ENCODE peak calls at places on chromosome 18, in five cellular contexts. One of them, this sample, is unnamed.

GRCh38 chr18:43662657-43663056 is 385.4 kb upstream of the SYT4 start:
- DNase-seq in H1: no peak
- DNase-seq in HCT116: no peak
- DNase-seq in K562: no peak
- DNase-seq in SK-N-SH: no peak
- DNase-seq in this sample: no peak

GRCh38 chr18:35289293-35290069 is 548 bp downstream of the ZSCAN30 start:
- DNase-seq in K562: peak; percentile 17
- DNase-seq in SK-N-SH: peak; percentile 30
- DNase-seq in H1: peak; percentile 50
- DNase-seq in HCT116: no peak
- DNase-seq in this sample: peak; percentile 2

GRCh38 chr18:45666006-45666405 is 50.7 kb downstream of the SLC14A2 start:
- DNase-seq in K562: no peak
- DNase-seq in SK-N-SH: no peak
- DNase-seq in HCT116: no peak
- DNase-seq in H1: no peak
- DNase-seq in this sample: no peak

GRCh38 chr18:29853126-29853525 is 1189.4 kb downstream of the DSC3 start:
- DNase-seq in K562: no peak
- DNase-seq in SK-N-SH: no peak
- DNase-seq in H1: no peak
- DNase-seq in HCT116: no peak
- DNase-seq in this sample: no peak

GRCh38 chr18:45839415-45840395 is 14.2 kb downstream of the SIGLEC15 start:
- DNase-seq in K562: peak; percentile 13
- DNase-seq in SK-N-SH: peak; percentile 59
- DNase-seq in H1: peak; percentile 52
- DNase-seq in HCT116: peak; percentile 10
- DNase-seq in this sample: peak; percentile 86

GRCh38 chr18:22688877-22689496 is 244.1 kb upstream of the RBBP8 start:
- DNase-seq in SK-N-SH: no peak
- DNase-seq in H1: no peak
- DNase-seq in HCT116: no peak
- DNase-seq in K562: no peak
- DNase-seq in this sample: no peak

GRCh38 chr18:67600181-67600631 is 83.7 kb upstream of the DSEL start:
- DNase-seq in SK-N-SH: peak; percentile 60
- DNase-seq in HCT116: no peak
- DNase-seq in K562: no peak
- DNase-seq in H1: no peak
- DNase-seq in this sample: no peak

GRCh38 chr18:29181151-29181901 is 1004.4 kb upstream of the CDH2 start:
- DNase-seq in H1: no peak
- DNase-seq in HCT116: no peak
- DNase-seq in K562: no peak
- DNase-seq in SK-N-SH: no peak
- DNase-seq in this sample: no peak

GRCh38 chr18:26646897-26647296 is 98.5 kb upstream of the KCTD1 start:
- DNase-seq in H1: no peak
- DNase-seq in K562: no peak
- DNase-seq in HCT116: no peak
- DNase-seq in SK-N-SH: no peak
- DNase-seq in this sample: no peak

GRCh38 chr18:1261054-1261453 is 356.4 kb downstream of the ADCYAP1 start:
- DNase-seq in HCT116: no peak
- DNase-seq in H1: no peak
- DNase-seq in K562: no peak
- DNase-seq in SK-N-SH: no peak
- DNase-seq in this sample: no peak

GRCh38 chr18:38576915-38577314 is 1011.3 kb upstream of the CELF4 start:
- DNase-seq in SK-N-SH: no peak
- DNase-seq in K562: no peak
- DNase-seq in H1: no peak
- DNase-seq in HCT116: no peak
- DNase-seq in this sample: no peak

GRCh38 chr18:43590182-43590903 is 313.1 kb upstream of the SYT4 start:
- DNase-seq in K562: no peak
- DNase-seq in SK-N-SH: no peak
- DNase-seq in H1: no peak
- DNase-seq in HCT116: no peak
- DNase-seq in this sample: no peak

GRCh38 chr18:62682396-62682795 is 32.9 kb upstream of the PHLPP1 start:
- DNase-seq in SK-N-SH: no peak
- DNase-seq in H1: no peak
- DNase-seq in HCT116: no peak
- DNase-seq in K562: no peak
- DNase-seq in this sample: no peak

GRCh38 chr18:29711931-29712330 is 1330.6 kb downstream of the DSC3 start:
- DNase-seq in HCT116: no peak
- DNase-seq in K562: no peak
- DNase-seq in SK-N-SH: no peak
- DNase-seq in H1: peak; percentile 55
- DNase-seq in this sample: no peak

GRCh38 chr18:9172506-9173127 is 36.0 kb downstream of the ANKRD12 start:
- DNase-seq in K562: no peak
- DNase-seq in SK-N-SH: no peak
- DNase-seq in HCT116: no peak
- DNase-seq in H1: no peak
- DNase-seq in this sample: no peak

GRCh38 chr18:75170022-75170789 is 38.7 kb downstream of the PTGR3 start:
- DNase-seq in H1: no peak
- DNase-seq in HCT116: no peak
- DNase-seq in SK-N-SH: no peak
- DNase-seq in K562: no peak
- DNase-seq in this sample: no peak

GRCh38 chr18:20971886-20972267 is 139.7 kb downstream of the ROCK1 start:
- DNase-seq in HCT116: peak; percentile 16
- DNase-seq in K562: peak; percentile 22
- DNase-seq in H1: no peak
- DNase-seq in SK-N-SH: peak; percentile 23
- DNase-seq in this sample: peak; percentile 4

GRCh38 chr18:50715919-50716318 is 103.9 kb downstream of the MRO start:
- DNase-seq in K562: no peak
- DNase-seq in HCT116: no peak
- DNase-seq in H1: no peak
- DNase-seq in SK-N-SH: no peak
- DNase-seq in this sample: no peak

GRCh38 chr18:11994346-11994707 is 13.0 kb downstream of the IMPA2 start:
- DNase-seq in SK-N-SH: no peak
- DNase-seq in HCT116: no peak
- DNase-seq in H1: no peak
- DNase-seq in K562: no peak
- DNase-seq in this sample: no peak

GRCh38 chr18:8020133-8020846 is 453.2 kb downstream of the PTPRM start:
- DNase-seq in K562: no peak
- DNase-seq in SK-N-SH: no peak
- DNase-seq in H1: no peak
- DNase-seq in HCT116: no peak
- DNase-seq in this sample: no peak

GRCh38 chr18:80169607-80170006 is 60.5 kb downstream of the ADNP2 start:
- DNase-seq in H1: no peak
- DNase-seq in HCT116: no peak
- DNase-seq in SK-N-SH: no peak
- DNase-seq in K562: no peak
- DNase-seq in this sample: no peak

GRCh38 chr18:74617486-74617885 is 19.8 kb downstream of the ZNF407 start:
- DNase-seq in H1: no peak
- DNase-seq in SK-N-SH: no peak
- DNase-seq in HCT116: no peak
- DNase-seq in K562: no peak
- DNase-seq in this sample: no peak

GRCh38 chr18:12637393-12637792 is 20.5 kb downstream of the SPIRE1 start:
- DNase-seq in SK-N-SH: no peak
- DNase-seq in H1: no peak
- DNase-seq in K562: no peak
- DNase-seq in HCT116: no peak
- DNase-seq in this sample: no peak

GRCh38 chr18:62880673-62881364 is 165.5 kb downstream of the PHLPP1 start:
- DNase-seq in H1: no peak
- DNase-seq in HCT116: no peak
- DNase-seq in K562: no peak
- DNase-seq in SK-N-SH: no peak
- DNase-seq in this sample: no peak

GRCh38 chr18:3466051-3466450 is 16.1 kb downstream of the TGIF1 start:
- DNase-seq in K562: no peak
- DNase-seq in SK-N-SH: no peak
- DNase-seq in HCT116: no peak
- DNase-seq in H1: no peak
- DNase-seq in this sample: no peak
- TF ChIP-seq JUND in K562: no peak
- TF ChIP-seq JUND in SK-N-SH: no peak
- TF ChIP-seq JUND in HCT116: no peak
- TF ChIP-seq JUND in H1: no peak
- TF ChIP-seq JUND in this sample: no peak

GRCh38 chr18:61502472-61502871 is 169.2 kb downstream of the CDH20 start:
- DNase-seq in HCT116: peak; percentile 35
- DNase-seq in K562: peak; percentile 32
- DNase-seq in H1: peak; percentile 64
- DNase-seq in SK-N-SH: peak; percentile 69
- DNase-seq in this sample: peak; percentile 23

DNA sequence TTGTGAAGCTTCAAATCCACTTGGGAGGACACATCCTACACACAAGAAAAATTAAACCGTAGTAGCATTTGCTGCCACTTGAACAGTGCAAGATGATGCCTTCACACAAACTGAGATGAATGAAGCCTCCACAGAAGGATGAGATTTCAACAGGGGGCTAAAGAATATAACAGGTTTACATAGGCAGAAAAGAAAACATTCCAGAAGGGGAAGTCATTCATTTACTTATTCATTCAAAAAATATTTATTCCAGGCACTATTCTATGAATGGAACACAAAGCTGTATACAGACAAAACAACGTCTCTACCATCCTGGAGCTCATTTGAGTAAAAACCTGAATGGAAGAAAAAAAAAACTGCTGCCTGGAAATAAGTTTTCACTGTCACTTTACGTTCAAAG is 170.5 kb downstream of the CDH20 start:
- DNase-seq in K562: no peak
- DNase-seq in HCT116: no peak
- DNase-seq in H1: no peak
- DNase-seq in SK-N-SH: no peak
- DNase-seq in this sample: no peak
- TF ChIP-seq JUND in K562: no peak
- TF ChIP-seq JUND in HCT116: no peak
- TF ChIP-seq JUND in H1: no peak
- TF ChIP-seq JUND in SK-N-SH: no peak
- TF ChIP-seq JUND in this sample: no peak

DNA sequence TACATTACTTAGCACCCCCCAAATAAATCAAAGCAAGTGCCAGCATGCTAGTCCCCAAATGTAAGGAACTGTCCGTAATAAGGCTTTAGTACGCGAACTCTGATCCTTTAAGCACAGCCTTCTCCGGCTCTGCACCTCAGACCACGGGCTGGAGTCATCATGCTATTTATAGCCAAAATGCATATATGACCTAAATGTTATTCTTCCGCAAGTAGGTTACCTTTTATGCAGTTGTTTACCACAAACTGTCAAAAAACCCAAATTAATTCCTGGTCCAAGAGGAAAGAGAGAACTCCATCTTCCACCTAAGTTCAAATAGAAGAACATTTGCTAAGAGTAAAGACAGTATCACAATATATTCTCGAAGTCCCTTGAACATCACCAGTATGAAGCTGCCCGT is 42.7 kb downstream of the ZNF516 start:
- DNase-seq in HCT116: no peak
- DNase-seq in H1: no peak
- DNase-seq in K562: no peak
- DNase-seq in SK-N-SH: no peak
- DNase-seq in this sample: no peak
- TF ChIP-seq JUND in HCT116: no peak
- TF ChIP-seq JUND in H1: no peak
- TF ChIP-seq JUND in K562: no peak
- TF ChIP-seq JUND in SK-N-SH: no peak
- TF ChIP-seq JUND in this sample: no peak

GRCh38 chr18:23885750-23886149 is 128.8 kb upstream of the TTC39C start:
- DNase-seq in HCT116: no peak
- DNase-seq in H1: no peak
- DNase-seq in K562: no peak
- DNase-seq in SK-N-SH: no peak
- DNase-seq in this sample: no peak

GRCh38 chr18:23887035-23887434 is 127.5 kb upstream of the TTC39C start:
- DNase-seq in SK-N-SH: no peak
- DNase-seq in H1: no peak
- DNase-seq in HCT116: no peak
- DNase-seq in K562: no peak
- DNase-seq in this sample: no peak

GRCh38 chr18:23888880-23889279 is 125.7 kb upstream of the TTC39C start:
- DNase-seq in SK-N-SH: no peak
- DNase-seq in H1: no peak
- DNase-seq in HCT116: no peak
- DNase-seq in K562: no peak
- DNase-seq in this sample: no peak

GRCh38 chr18:23889907-23890306 is 124.6 kb upstream of the TTC39C start:
- DNase-seq in H1: no peak
- DNase-seq in SK-N-SH: no peak
- DNase-seq in K562: no peak
- DNase-seq in HCT116: no peak
- DNase-seq in this sample: no peak

GRCh38 chr18:23887493-23887892 is 127.1 kb upstream of the TTC39C start:
- DNase-seq in SK-N-SH: peak; percentile 30
- DNase-seq in HCT116: no peak
- DNase-seq in K562: no peak
- DNase-seq in H1: no peak
- DNase-seq in this sample: no peak
- TF ChIP-seq JUND in SK-N-SH: no peak
- TF ChIP-seq JUND in HCT116: no peak
- TF ChIP-seq JUND in K562: no peak
- TF ChIP-seq JUND in H1: no peak
- TF ChIP-seq JUND in this sample: no peak

GRCh38 chr18:61157451-61157850 is 175.8 kb upstream of the CDH20 start:
- DNase-seq in HCT116: no peak
- DNase-seq in SK-N-SH: no peak
- DNase-seq in H1: no peak
- DNase-seq in K562: no peak
- DNase-seq in this sample: no peak
- TF ChIP-seq JUND in HCT116: no peak
- TF ChIP-seq JUND in SK-N-SH: no peak
- TF ChIP-seq JUND in H1: no peak
- TF ChIP-seq JUND in K562: no peak
- TF ChIP-seq JUND in this sample: no peak

This sample was measured in T47D.